ENCODE peak calls at places on chromosome 4, in six cellular contexts. I is Karpas-422, Y is astrocyte, H is fibroblast of lung, E is GM12878, Q is SK-N-SH. A is an unnamed sample.

GRCh38 chr4:93960450-93960849 is 131.9 kb downstream of the ATOH1 start:
- DNase-seq in I (no peak), Y (no peak), H (no peak), E (no peak), Q (no peak), A (no peak)

GRCh38 chr4:55439023-55439422 is 43.3 kb downstream of the TMEM165 start:
- DNase-seq in I (no peak), Y (no peak), H (no peak), E (no peak), Q (no peak), A (no peak)

GRCh38 chr4:154036856-154037255 is 248.0 kb upstream of the SFRP2 start:
- DNase-seq in I (peak; percentile 51), Y (no peak), H (no peak), E (no peak), Q (no peak), A (no peak)

GRCh38 chr4:74311696-74312313 is 3.5 kb downstream of the EPGN start:
- DNase-seq in I (peak; percentile 71), Y (peak; percentile 39), H (peak; percentile 51), E (peak; percentile 13), Q (peak; percentile 7), A (peak; percentile 46)

GRCh38 chr4:103307479-103308042 is 109.4 kb upstream of the CENPE start:
- DNase-seq in I (no peak), Y (no peak), H (no peak), E (no peak), Q (peak; percentile 6), A (no peak)

GRCh38 chr4:93829531-93830089 is 1.1 kb downstream of the ATOH1 start:
- DNase-seq in I (no peak), Y (no peak), H (no peak), E (no peak), Q (peak; percentile 54), A (no peak)

GRCh38 chr4:178196751-178197150 is 754.5 kb upstream of the AGA start:
- DNase-seq in I (no peak), Y (no peak), H (peak; percentile 40), E (no peak), Q (no peak), A (no peak)

GRCh38 chr4:101977096-101977495 is 186.6 kb downstream of the BANK1 start:
- DNase-seq in I (no peak), Y (peak; percentile 98), H (peak; percentile 98), E (no peak), Q (no peak), A (no peak)

GRCh38 chr4:186030795-186031194 is 38.2 kb upstream of the TLR3 start:
- DNase-seq in I (no peak), Y (no peak), H (no peak), E (no peak), Q (no peak), A (no peak)

GRCh38 chr4:6430927-6431326 is 41.5 kb downstream of the PPP2R2C start:
- DNase-seq in I (no peak), Y (no peak), H (no peak), E (no peak), Q (no peak), A (no peak)

GRCh38 chr4:6532102-6532501 is 42.9 kb upstream of the MAN2B2 start:
- DNase-seq in I (no peak), Y (no peak), H (no peak), E (no peak), Q (no peak), A (no peak)

GRCh38 chr4:129167640-129168260 is 71.8 kb downstream of the C4orf33 start:
- DNase-seq in I (no peak), Y (no peak), H (no peak), E (no peak), Q (no peak), A (no peak)

GRCh38 chr4:31998807-31999206 is 1278.6 kb downstream of the PCDH7 start:
- DNase-seq in I (no peak), Y (no peak), H (no peak), E (no peak), Q (no peak), A (no peak)

GRCh38 chr4:153207027-153207426 is 2.8 kb downstream of the TRIM2 start:
- DNase-seq in I (no peak), Y (no peak), H (no peak), E (no peak), Q (no peak), A (no peak)

GRCh38 chr4:65668201-65669007 is 1.9 kb downstream of the EPHA5 start:
- DNase-seq in I (no peak), Y (peak; percentile 63), H (peak; percentile 71), E (no peak), Q (peak; percentile 8), A (no peak)

GRCh38 chr4:174522183-174523002 is at the start of gene HPGD:
- DNase-seq in I (no peak), Y (no peak), H (peak; percentile 13), E (no peak), Q (peak; percentile 66), A (peak; percentile 31)

GRCh38 chr4:174524242-174524641 is 2.0 kb upstream of the HPGD start:
- DNase-seq in I (no peak), Y (no peak), H (no peak), E (no peak), Q (no peak), A (no peak)

GRCh38 chr4:174521800-174522182 is 497 bp downstream of the HPGD start:
- DNase-seq in I (no peak), Y (no peak), H (no peak), E (no peak), Q (peak; percentile 19), A (no peak)

GRCh38 chr4:174520655-174521054 is 1.6 kb downstream of the HPGD start:
- DNase-seq in I (no peak), Y (no peak), H (no peak), E (no peak), Q (no peak), A (no peak)

GRCh38 chr4:174523003-174523693 is 860 bp upstream of the HPGD start:
- DNase-seq in I (no peak), Y (no peak), H (no peak), E (no peak), Q (no peak), A (no peak)
- H2AFZ ChIP-seq in I (no peak overlapping the region), Y (peak overlapping the region; percentile 36), H (peak overlapping the region; percentile 65), E (no peak overlapping the region), Q (no peak overlapping the region), A (peak overlapping the region; percentile 57)

DNA sequence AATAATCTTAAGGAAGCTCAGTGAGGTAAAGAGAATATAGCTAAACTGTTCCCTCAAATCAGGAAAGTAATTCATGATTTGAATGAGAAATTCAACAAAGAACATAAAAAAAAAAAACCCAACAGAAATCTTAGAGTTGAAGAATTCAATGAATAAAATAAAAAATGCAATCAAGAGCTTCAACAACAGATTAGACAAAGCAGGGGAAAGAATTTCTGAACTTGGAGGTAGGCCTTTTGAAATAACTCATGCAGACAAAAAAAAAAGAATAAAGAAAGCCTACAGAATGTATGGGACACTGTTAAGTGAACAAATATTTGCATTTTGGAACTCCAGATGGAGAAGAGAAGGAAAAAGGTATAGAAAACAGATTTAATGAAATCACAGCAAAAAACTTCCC is 77.9 kb downstream of the CBR4 start:
- DNase-seq in I (no peak), Y (no peak), H (no peak), E (no peak), Q (no peak), A (no peak)
- H3K4me3 ChIP-seq in I (no peak overlapping the region), Y (no peak overlapping the region), H (no peak overlapping the region), E (no peak overlapping the region), Q (no peak overlapping the region), A (no peak overlapping the region)

GRCh38 chr4:1406946-1407656 is 859 bp upstream of the NKX1-1 start:
- DNase-seq in I (no peak), Y (no peak), H (no peak), E (no peak), Q (peak; percentile 42), A (no peak)

GRCh38 chr4:1409079-1409805 is 3.0 kb upstream of the NKX1-1 start:
- DNase-seq in I (no peak), Y (no peak), H (no peak), E (no peak), Q (peak; percentile 30), A (no peak)

GRCh38 chr4:1406416-1406945 is at the start of gene NKX1-1:
- DNase-seq in I (no peak), Y (no peak), H (no peak), E (no peak), Q (no peak), A (no peak)

GRCh38 chr4:1408418-1408817 is 2.2 kb upstream of the NKX1-1 start:
- DNase-seq in I (no peak), Y (no peak), H (no peak), E (no peak), Q (peak; percentile 65), A (no peak)

GRCh38 chr4:1407657-1408333 is 1.6 kb upstream of the NKX1-1 start:
- DNase-seq in I (no peak), Y (no peak), H (no peak), E (no peak), Q (peak; percentile 34), A (no peak)
- H3K9me3 ChIP-seq in I (no peaks in the 10 kb centered on the region), Y (no peaks in the 10 kb centered on the region), H (no peaks in the 10 kb centered on the region), E (peaks cover 4% of the 10 kb centered on the region), Q (no peaks in the 10 kb centered on the region), A (no peaks in the 10 kb centered on the region)

GRCh38 chr4:110867251-110867960 is 244.5 kb upstream of the PITX2 start:
- DNase-seq in I (no peak), Y (no peak), H (no peak), E (peak; percentile 44), Q (no peak), A (no peak)

GRCh38 chr4:110869862-110870577 is 247.1 kb upstream of the PITX2 start:
- DNase-seq in I (no peak), Y (no peak), H (no peak), E (peak; percentile 13), Q (no peak), A (no peak)

GRCh38 chr4:110867981-110868380 is 245.1 kb upstream of the PITX2 start:
- DNase-seq in I (no peak), Y (peak; percentile 25), H (peak; percentile 39), E (no peak), Q (no peak), A (no peak)

GRCh38 chr4:110869114-110869513 is 246.2 kb upstream of the PITX2 start:
- DNase-seq in I (no peak), Y (peak; percentile 86), H (peak; percentile 89), E (no peak), Q (no peak), A (no peak)

GRCh38 chr4:110865611-110866254 is 242.9 kb upstream of the PITX2 start:
- DNase-seq in I (no peak), Y (peak; percentile 90), H (peak; percentile 92), E (no peak), Q (no peak), A (no peak)
- H2AFZ ChIP-seq in I (no peak overlapping the region), Y (no peak overlapping the region), H (no peak overlapping the region), E (no peak overlapping the region), Q (no peak overlapping the region), A (no peak overlapping the region)

DNA sequence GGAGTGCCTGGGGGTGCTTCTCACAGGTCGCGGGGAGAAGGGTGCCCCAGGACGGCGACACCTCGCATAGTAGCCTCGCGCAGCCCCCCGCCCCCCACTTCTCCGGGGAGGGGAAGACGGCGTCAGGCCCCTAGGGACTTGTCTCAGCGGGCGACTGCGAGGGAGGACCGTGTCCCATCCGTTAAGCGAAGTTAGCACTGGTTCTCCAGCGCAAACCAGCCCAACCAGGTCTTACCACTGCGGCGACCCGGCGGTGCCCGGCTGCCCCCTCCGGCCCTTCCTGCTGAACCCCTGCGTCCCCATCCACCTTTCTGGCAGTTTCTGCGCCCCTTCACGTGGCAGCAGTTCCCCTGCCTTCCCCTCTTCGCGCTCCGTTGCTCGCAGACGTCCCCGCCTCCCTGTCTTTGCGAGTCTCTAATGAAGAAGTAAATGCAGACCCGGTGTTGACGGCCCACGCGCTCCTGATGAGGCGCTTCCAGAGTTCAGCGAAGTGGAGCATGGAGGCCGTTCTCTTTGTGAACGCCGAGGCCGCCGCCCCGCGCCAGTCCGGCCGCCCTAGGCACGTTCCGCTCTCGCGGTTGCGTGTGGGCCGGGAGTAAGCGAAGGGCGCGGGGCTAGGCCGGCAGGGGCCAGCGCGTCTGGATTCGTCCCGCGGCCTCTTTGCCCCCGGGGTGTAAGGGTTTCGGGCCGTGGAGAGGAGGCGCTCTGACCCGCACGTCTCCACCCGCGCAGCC is 3.0 kb downstream of the SLIT2 start:
- DNase-seq in I (no peak), Y (peak; percentile 48), H (peak; percentile 64), E (no peak), Q (peak; percentile 54), A (no peak)
- H3K4me3 ChIP-seq in I (no peak overlapping the region), Y (peak overlapping the region; percentile 74), H (peak overlapping the region; percentile 88), E (no peak overlapping the region), Q (peak overlapping the region; percentile 78), A (no peak overlapping the region)

A was measured in OCI-LY7.